ENCODE peak calls at places on chromosomes 11 and 22, in seven cellular contexts. B is left cardiac atrium; S is effector memory CD8-positive, alpha-beta T cell; Y is BE2C; H is right cardiac atrium; G is astrocyte; L is NCI-H1105 treated with DMSO at 0.1 percent for 48 hours. E is an unnamed sample.

GRCh38 chr11:1479006-1479677 is 7.4 kb downstream of the MOB2 start:
- DNase-seq in B (peak), S (no peak), Y (peak), H (peak), G (no peak), L (no peak), E (no peak)

GRCh38 chr11:61972112-61972795 is 4.8 kb upstream of the FTH1 start:
- DNase-seq in B (no peak), S (no peak), Y (no peak), H (no peak), G (peak), L (no peak), E (no peak)

GRCh38 chr11:38392176-38392575 is 1794.1 kb upstream of the RAG2 start:
- DNase-seq in B (no peak), S (no peak), Y (no peak), H (no peak), G (peak), L (no peak), E (no peak)

GRCh38 chr11:35391922-35392813 is 27.2 kb downstream of the SLC1A2 start:
- DNase-seq in B (peak), S (peak), Y (peak), H (peak), G (peak), L (peak), E (peak)

GRCh38 chr11:120707098-120707497 is 195.6 kb downstream of the GRIK4 start:
- DNase-seq in B (no peak), S (no peak), Y (no peak), H (no peak), G (peak), L (no peak), E (no peak)

GRCh38 chr11:65445604-65446445 is 23.2 kb downstream of the NEAT1 start:
- DNase-seq in B (no peak), S (no peak), Y (no peak), H (peak), G (peak), L (no peak), E (no peak)

GRCh38 chr22:48396091-48396784 is 1431.4 kb downstream of the BRD1 start:
- DNase-seq in B (no peak), S (no peak), Y (no peak), H (no peak), G (no peak), L (no peak), E (no peak)

GRCh38 chr11:34730544-34731295 is 109.8 kb downstream of the EHF start:
- DNase-seq in B (no peak), S (no peak), Y (no peak), H (no peak), G (no peak), L (no peak), E (no peak)

GRCh38 chr22:42026705-42027104 is 28.1 kb downstream of the WBP2NL start:
- DNase-seq in B (no peak), S (no peak), Y (no peak), H (no peak), G (no peak), L (no peak), E (no peak)

GRCh38 chr11:92941676-92942571 is 27.5 kb upstream of the MTNR1B start:
- DNase-seq in B (no peak), S (no peak), Y (peak), H (no peak), G (peak), L (no peak), E (no peak)

GRCh38 chr22:24485608-24486007 is 9.5 kb upstream of the UPB1 start:
- DNase-seq in B (no peak), S (no peak), Y (peak), H (no peak), G (no peak), L (no peak), E (no peak)

GRCh38 chr11:34890812-34891211 is 25.4 kb downstream of the APIP start:
- DNase-seq in B (no peak), S (no peak), Y (no peak), H (no peak), G (peak), L (peak), E (no peak)

GRCh38 chr11:91591021-91591420 is 633.6 kb upstream of the FAT3 start:
- DNase-seq in B (no peak), S (no peak), Y (no peak), H (no peak), G (no peak), L (no peak), E (no peak)

GRCh38 chr11:22730319-22730718 is 63.9 kb downstream of the GAS2 start:
- DNase-seq in B (no peak), S (no peak), Y (no peak), H (no peak), G (no peak), L (peak), E (no peak)

E was measured in GM12878.